ENCODE peak calls at places on chromosome 4, in nine cellular contexts. P is PC-9; Y is HL-60; U is caudate nucleus; X is cerebellar cortex; O is Right ventricle myocardium superior; Z is stimulated activated naive CD4-positive, alpha-beta T cell treated with Interleukin-2 at 50 U/mL for 16 hours; I is MCF 10A; N is stimulated activated CD8-positive, alpha-beta memory T cell treated with anti-CD3 and anti-CD28 coated beads, Interleukin-4, amount 100 ng/mL, for 4 hours. A is an unnamed sample.

GRCh38 chr4:13547563-13548041 is 3.3 kb upstream of the NKX3-2 start:
- DNase-seq in P (no peak), Y (no peak), U (no peak), X (no peak), O (no peak), Z (peak; percentile 16), I (no peak), N (no peak), A (no peak)

GRCh38 chr4:48639816-48640215 is 140.3 kb downstream of the FRYL start:
- DNase-seq in P (no peak), Y (no peak), U (no peak), X (no peak), O (no peak), Z (no peak), I (no peak), N (no peak), A (no peak)

GRCh38 chr4:189117426-189117825 is 823.2 kb upstream of the FRG1 start:
- DNase-seq in P (no peak), Y (no peak), U (no peak), X (no peak), O (no peak), Z (no peak), I (no peak), N (no peak), A (no peak)

GRCh38 chr4:54539500-54540029 is 118.2 kb upstream of the KIT start:
- DNase-seq in P (no peak), Y (peak; percentile 26), U (peak; percentile 66), X (no peak), O (peak; percentile 79), Z (no peak), I (peak; percentile 25), N (no peak), A (no peak)

GRCh38 chr4:1721666-1722550 is 587 bp downstream of the TACC3 start:
- DNase-seq in P (no peak), Y (peak; percentile 23), U (no peak), X (no peak), O (peak; percentile 46), Z (no peak), I (no peak), N (no peak), A (no peak)

GRCh38 chr4:77921701-77922100 is 59.1 kb downstream of the MRPL1 start:
- DNase-seq in P (peak; percentile 5), Y (no peak), U (no peak), X (no peak), O (no peak), Z (no peak), I (peak; percentile 87), N (no peak), A (no peak)

GRCh38 chr4:19831644-19832285 is 419.9 kb upstream of the SLIT2 start:
- DNase-seq in P (no peak), Y (no peak), U (no peak), X (no peak), O (no peak), Z (no peak), I (no peak), N (no peak), A (no peak)

GRCh38 chr4:86769794-86770193 is 79.4 kb downstream of the SLC10A6 start:
- DNase-seq in P (no peak), Y (no peak), U (no peak), X (no peak), O (no peak), Z (no peak), I (no peak), N (no peak), A (no peak)

GRCh38 chr4:11769425-11769824 is 340.7 kb upstream of the HS3ST1 start:
- DNase-seq in P (no peak), Y (no peak), U (no peak), X (no peak), O (no peak), Z (no peak), I (peak; percentile 24), N (no peak), A (no peak)

GRCh38 chr4:123555500-123556273 is 159.1 kb downstream of the SPRY1 start:
- DNase-seq in P (peak; percentile 86), Y (peak; percentile 87), U (peak; percentile 16), X (peak; percentile 93), O (peak; percentile 90), Z (no peak), I (peak; percentile 99), N (no peak), A (no peak)

GRCh38 chr4:79552311-79552710 is 144.3 kb upstream of the GK2 start:
- DNase-seq in P (no peak), Y (no peak), U (no peak), X (no peak), O (no peak), Z (no peak), I (no peak), N (no peak), A (no peak)

GRCh38 chr4:164440196-164440595 is 313.7 kb upstream of the SMIM31 start:
- DNase-seq in P (peak; percentile 7), Y (no peak), U (no peak), X (no peak), O (no peak), Z (no peak), I (peak; percentile 64), N (no peak), A (no peak)

GRCh38 chr4:40212674-40213504 is 16.1 kb downstream of the RHOH start:
- DNase-seq in P (no peak), Y (no peak), U (no peak), X (no peak), O (no peak), Z (no peak), I (no peak), N (no peak), A (no peak)

GRCh38 chr4:150782921-150783320 is 201.0 kb downstream of the MAB21L2 start:
- DNase-seq in P (no peak), Y (no peak), U (no peak), X (peak; percentile 40), O (no peak), Z (no peak), I (no peak), N (no peak), A (no peak)

GRCh38 chr4:154082760-154083530 is 294.1 kb upstream of the SFRP2 start:
- DNase-seq in P (no peak), Y (no peak), U (no peak), X (no peak), O (no peak), Z (no peak), I (peak; percentile 30), N (no peak), A (no peak)

GRCh38 chr4:22686156-22686555 is 6.6 kb upstream of the GBA3 start:
- DNase-seq in P (no peak), Y (no peak), U (no peak), X (no peak), O (no peak), Z (no peak), I (peak; percentile 46), N (no peak), A (no peak)

GRCh38 chr4:138938371-138938699 is 77.2 kb upstream of the NOCT start:
- DNase-seq in P (no peak), Y (peak; percentile 34), U (no peak), X (peak; percentile 46), O (no peak), Z (no peak), I (peak; percentile 58), N (no peak), A (no peak)

GRCh38 chr4:165207016-165207430 is 338 bp upstream of the KLHL2 start:
- DNase-seq in P (no peak), Y (no peak), U (no peak), X (peak; percentile 62), O (no peak), Z (no peak), I (peak; percentile 33), N (no peak), A (no peak)

GRCh38 chr4:108794136-108794535 is 31.3 kb upstream of the ETNPPL start:
- DNase-seq in P (no peak), Y (no peak), U (no peak), X (peak; percentile 4), O (no peak), Z (no peak), I (no peak), N (no peak), A (no peak)

GRCh38 chr4:164779811-164780216 is 25.9 kb downstream of the SMIM31 start:
- DNase-seq in P (peak; percentile 30), Y (peak; percentile 18), U (no peak), X (peak; percentile 19), O (no peak), Z (no peak), I (peak; percentile 64), N (no peak), A (peak; percentile 4)

GRCh38 chr4:87014284-87014782 is 79.5 kb downstream of the AFF1 start:
- DNase-seq in P (no peak), Y (no peak), U (no peak), X (no peak), O (no peak), Z (no peak), I (no peak), N (no peak), A (no peak)

GRCh38 chr4:177484613-177485021 is 42.4 kb upstream of the AGA start:
- DNase-seq in P (peak; percentile 3), Y (no peak), U (no peak), X (no peak), O (no peak), Z (no peak), I (peak; percentile 78), N (no peak), A (no peak)

GRCh38 chr4:176277162-176277904 is 8.3 kb upstream of the ASB5 start:
- DNase-seq in P (peak; percentile 48), Y (peak; percentile 19), U (no peak), X (peak; percentile 63), O (peak; percentile 52), Z (no peak), I (peak; percentile 69), N (no peak), A (no peak)

GRCh38 chr4:40334591-40335507 is at the start of gene CHRNA9:
- DNase-seq in P (no peak), Y (no peak), U (no peak), X (no peak), O (no peak), Z (no peak), I (peak; percentile 42), N (no peak), A (no peak)

GRCh38 chr4:94978904-94979303 is 221.1 kb downstream of the BMPR1B start:
- DNase-seq in P (no peak), Y (no peak), U (no peak), X (no peak), O (no peak), Z (no peak), I (peak; percentile 24), N (no peak), A (no peak)

GRCh38 chr4:147194604-147195003 is 248.9 kb upstream of the TTC29 start:
- DNase-seq in P (no peak), Y (no peak), U (no peak), X (no peak), O (no peak), Z (no peak), I (no peak), N (no peak), A (no peak)

GRCh38 chr4:91826186-91826585 is 477.6 kb upstream of the GRID2 start:
- DNase-seq in P (peak; percentile 29), Y (no peak), U (no peak), X (no peak), O (no peak), Z (no peak), I (peak; percentile 66), N (no peak), A (no peak)

GRCh38 chr4:15158410-15159091 is 156.3 kb downstream of the CPEB2 start:
- DNase-seq in P (peak; percentile 26), Y (no peak), U (no peak), X (no peak), O (no peak), Z (no peak), I (no peak), N (no peak), A (no peak)

GRCh38 chr4:1842993-1843448 is 12.9 kb downstream of the LETM1 start:
- DNase-seq in P (no peak), Y (no peak), U (no peak), X (peak; percentile 65), O (peak; percentile 62), Z (no peak), I (peak; percentile 21), N (no peak), A (no peak)

GRCh38 chr4:172177382-172177781 is 364.2 kb downstream of the GALNTL6 start:
- DNase-seq in P (no peak), Y (no peak), U (no peak), X (no peak), O (no peak), Z (no peak), I (no peak), N (no peak), A (no peak)

GRCh38 chr4:110106946-110107325 is 91.5 kb downstream of the ELOVL6 start:
- DNase-seq in P (no peak), Y (no peak), U (no peak), X (no peak), O (no peak), Z (no peak), I (peak; percentile 54), N (no peak), A (no peak)

A was measured in GM12864.